ENCODE peak calls at places on chromosomes 6 and 20, in four cellular contexts. V is upper lobe of right lung, K is spleen, P is AG09319. D is an unnamed sample.
A peak's percentile ranks its signal among the peaks of the same experiment; 100 is the strongest.

GRCh38 chr6:135227349-135227748 is 46.2 kb downstream of the MYB start:
- DNase-seq in V (no peak), K (no peak), P (no peak), D (no peak)

GRCh38 chr6:167550936-167551633 is 226.2 kb downstream of the TTLL2 start:
- DNase-seq in V (peak; percentile 87), K (peak; percentile 85), P (no peak), D (no peak)

GRCh38 chr20:2485662-2486061 is 15.1 kb upstream of the SNRPB start:
- DNase-seq in V (no peak), K (no peak), P (no peak), D (no peak)

GRCh38 chr6:16109659-16110300 is 19.1 kb upstream of the MYLIP start:
- DNase-seq in V (no peak), K (no peak), P (no peak), D (no peak)

GRCh38 chr20:31717478-31717946 is 5.2 kb downstream of the BCL2L1 start:
- DNase-seq in V (no peak), K (no peak), P (no peak), D (no peak)

GRCh38 chr6:158619922-158620801 is 24.4 kb downstream of the DYNLT1 start:
- DNase-seq in V (peak; percentile 47), K (no peak), P (no peak), D (no peak)

GRCh38 chr6:13990830-13991229 is 66.1 kb downstream of the RNF182 start:
- DNase-seq in V (no peak), K (no peak), P (no peak), D (no peak)

GRCh38 chr6:45706319-45706718 is 309.3 kb downstream of the CLIC5 start:
- DNase-seq in V (no peak), K (no peak), P (no peak), D (no peak)

GRCh38 chr6:33589723-33590530 is 9.9 kb upstream of the BAK1 start:
- DNase-seq in V (peak; percentile 90), K (no peak), P (no peak), D (peak; percentile 79)

GRCh38 chr20:13105071-13105470 is 96.3 kb downstream of the SPTLC3 start:
- DNase-seq in V (no peak), K (no peak), P (no peak), D (peak; percentile 83)

GRCh38 chr6:168180548-168181011 is 101.6 kb upstream of the FRMD1 start:
- DNase-seq in V (no peak), K (no peak), P (no peak), D (no peak)

GRCh38 chr20:35303735-35304431 is 11.7 kb upstream of the FAM83C start:
- DNase-seq in V (peak; percentile 76), K (peak; percentile 89), P (no peak), D (peak; percentile 95)

GRCh38 chr6:24991748-24992467 is 56.1 kb upstream of the RIPOR2 start:
- DNase-seq in V (no peak), K (peak; percentile 88), P (no peak), D (peak; percentile 86)

GRCh38 chr6:1872649-1873131 is 263.0 kb downstream of the FOXC1 start:
- DNase-seq in V (no peak), K (no peak), P (peak; percentile 3), D (peak; percentile 98)

GRCh38 chr6:143675946-143676345 is 1.8 kb upstream of the PHACTR2 start:
- DNase-seq in V (no peak), K (no peak), P (no peak), D (no peak)

D was measured in NCI-H82.